ENCODE peak calls at places on chromosomes 4 and X, in nine cellular contexts. One of them, this sample, is unnamed.

GRCh38 chr4:142707397-142707796 is 138.7 kb downstream of the INPP4B start:
- DNase-seq in pancreas: no peak
- DNase-seq in IMR-90: no peak
- DNase-seq in kidney: no peak
- DNase-seq in K562: no peak
- DNase-seq in tibial artery: no peak
- DNase-seq in left lung: no peak
- DNase-seq in right lobe of liver: no peak
- DNase-seq in small intestine: peak; percentile 32
- DNase-seq in this sample: no peak

GRCh38 chr4:53702334-53703266 is 111.3 kb upstream of the LNX1 start:
- DNase-seq in right lobe of liver: peak; percentile 91
- DNase-seq in kidney: peak; percentile 97
- DNase-seq in K562: no peak
- DNase-seq in small intestine: peak; percentile 58
- DNase-seq in pancreas: peak; percentile 67
- DNase-seq in IMR-90: peak; percentile 77
- DNase-seq in left lung: peak; percentile 75
- DNase-seq in tibial artery: peak; percentile 87
- DNase-seq in this sample: peak; percentile 77

GRCh38 chr4:112752061-112752460 is 115.1 kb downstream of the LARP7 start:
- DNase-seq in K562: no peak
- DNase-seq in left lung: no peak
- DNase-seq in kidney: no peak
- DNase-seq in pancreas: no peak
- DNase-seq in IMR-90: no peak
- DNase-seq in tibial artery: no peak
- DNase-seq in small intestine: no peak
- DNase-seq in right lobe of liver: no peak
- DNase-seq in this sample: no peak

GRCh38 chrX:155985208-155985607 is 12.3 kb upstream of the IL9R start:
- DNase-seq in K562: no peak
- DNase-seq in tibial artery: no peak
- DNase-seq in pancreas: no peak
- DNase-seq in IMR-90: no peak
- DNase-seq in small intestine: peak; percentile 87
- DNase-seq in left lung: no peak
- DNase-seq in right lobe of liver: no peak
- DNase-seq in kidney: no peak
- DNase-seq in this sample: no peak

GRCh38 chr4:25437951-25438350 is 60.9 kb downstream of the ANAPC4 start:
- DNase-seq in kidney: no peak
- DNase-seq in small intestine: no peak
- DNase-seq in tibial artery: peak; percentile 32
- DNase-seq in IMR-90: no peak
- DNase-seq in left lung: no peak
- DNase-seq in K562: no peak
- DNase-seq in pancreas: no peak
- DNase-seq in right lobe of liver: no peak
- DNase-seq in this sample: no peak

GRCh38 chrX:151009582-151009981 is 26.4 kb downstream of the HMGB3 start:
- DNase-seq in tibial artery: no peak
- DNase-seq in IMR-90: no peak
- DNase-seq in K562: no peak
- DNase-seq in left lung: no peak
- DNase-seq in right lobe of liver: peak; percentile 44
- DNase-seq in kidney: no peak
- DNase-seq in pancreas: no peak
- DNase-seq in small intestine: peak; percentile 31
- DNase-seq in this sample: no peak

GRCh38 chr4:189771696-189772361 is 168.8 kb upstream of the FRG1 start:
- DNase-seq in tibial artery: no peak
- DNase-seq in IMR-90: no peak
- DNase-seq in right lobe of liver: no peak
- DNase-seq in kidney: no peak
- DNase-seq in pancreas: no peak
- DNase-seq in small intestine: no peak
- DNase-seq in left lung: no peak
- DNase-seq in K562: no peak
- DNase-seq in this sample: no peak

GRCh38 chr4:37837446-37837845 is 11.0 kb downstream of the PGM2 start:
- DNase-seq in K562: no peak
- DNase-seq in IMR-90: peak; percentile 80
- DNase-seq in small intestine: no peak
- DNase-seq in left lung: no peak
- DNase-seq in right lobe of liver: no peak
- DNase-seq in tibial artery: no peak
- DNase-seq in pancreas: no peak
- DNase-seq in kidney: no peak
- DNase-seq in this sample: no peak

GRCh38 chr4:30973993-30974392 is 253.8 kb downstream of the PCDH7 start:
- DNase-seq in kidney: no peak
- DNase-seq in IMR-90: no peak
- DNase-seq in left lung: no peak
- DNase-seq in K562: no peak
- DNase-seq in small intestine: no peak
- DNase-seq in pancreas: no peak
- DNase-seq in tibial artery: no peak
- DNase-seq in right lobe of liver: no peak
- DNase-seq in this sample: no peak

GRCh38 chr4:178215754-178216153 is 773.5 kb upstream of the AGA start:
- DNase-seq in right lobe of liver: no peak
- DNase-seq in left lung: no peak
- DNase-seq in pancreas: no peak
- DNase-seq in kidney: no peak
- DNase-seq in tibial artery: no peak
- DNase-seq in IMR-90: no peak
- DNase-seq in small intestine: no peak
- DNase-seq in K562: no peak
- DNase-seq in this sample: no peak

GRCh38 chr4:111011458-111011857 is 388.6 kb upstream of the PITX2 start:
- DNase-seq in small intestine: no peak
- DNase-seq in right lobe of liver: no peak
- DNase-seq in kidney: no peak
- DNase-seq in tibial artery: no peak
- DNase-seq in IMR-90: no peak
- DNase-seq in left lung: no peak
- DNase-seq in K562: no peak
- DNase-seq in pancreas: no peak
- DNase-seq in this sample: no peak

GRCh38 chrX:140817943-140818342 is 108.4 kb downstream of the LINC00632 start:
- DNase-seq in K562: peak; percentile 7
- DNase-seq in tibial artery: no peak
- DNase-seq in kidney: no peak
- DNase-seq in right lobe of liver: no peak
- DNase-seq in IMR-90: peak; percentile 41
- DNase-seq in pancreas: no peak
- DNase-seq in small intestine: no peak
- DNase-seq in left lung: no peak
- DNase-seq in this sample: no peak
- H3K27ac ChIP-seq in K562: no peak overlapping the region
- H3K27ac ChIP-seq in tibial artery: no peak overlapping the region
- H3K27ac ChIP-seq in kidney: no peak overlapping the region
- H3K27ac ChIP-seq in right lobe of liver: no peak overlapping the region
- H3K27ac ChIP-seq in IMR-90: no peak overlapping the region
- H3K27ac ChIP-seq in pancreas: no peak overlapping the region
- H3K27ac ChIP-seq in small intestine: no peak overlapping the region
- H3K27ac ChIP-seq in left lung: no peak overlapping the region
- H3K27ac ChIP-seq in this sample: no peak overlapping the region

GRCh38 chr4:77078401-77078800 is 2.6 kb upstream of the CCNI start:
- DNase-seq in right lobe of liver: no peak
- DNase-seq in left lung: no peak
- DNase-seq in small intestine: no peak
- DNase-seq in tibial artery: no peak
- DNase-seq in K562: no peak
- DNase-seq in IMR-90: no peak
- DNase-seq in pancreas: no peak
- DNase-seq in kidney: no peak
- DNase-seq in this sample: no peak

GRCh38 chr4:77079281-77079680 is 3.5 kb upstream of the CCNI start:
- DNase-seq in left lung: no peak
- DNase-seq in right lobe of liver: no peak
- DNase-seq in kidney: no peak
- DNase-seq in small intestine: no peak
- DNase-seq in IMR-90: no peak
- DNase-seq in pancreas: no peak
- DNase-seq in tibial artery: no peak
- DNase-seq in K562: no peak
- DNase-seq in this sample: no peak

GRCh38 chr4:77075869-77076801 is at the start of gene CCNI:
- DNase-seq in pancreas: peak; percentile 98
- DNase-seq in IMR-90: peak; percentile 97
- DNase-seq in K562: peak; percentile 93
- DNase-seq in right lobe of liver: peak; percentile 96
- DNase-seq in left lung: peak; percentile 97
- DNase-seq in small intestine: peak; percentile 95
- DNase-seq in kidney: peak; percentile 99
- DNase-seq in tibial artery: peak; percentile 97
- DNase-seq in this sample: peak; percentile 96

GRCh38 chr4:77074961-77075855 is 581 bp downstream of the CCNI start:
- DNase-seq in pancreas: peak; percentile 79
- DNase-seq in K562: peak; percentile 82
- DNase-seq in IMR-90: peak; percentile 65
- DNase-seq in left lung: peak; percentile 84
- DNase-seq in kidney: peak; percentile 94
- DNase-seq in tibial artery: peak; percentile 88
- DNase-seq in right lobe of liver: peak; percentile 74
- DNase-seq in small intestine: peak; percentile 51
- DNase-seq in this sample: peak; percentile 90

DNA sequence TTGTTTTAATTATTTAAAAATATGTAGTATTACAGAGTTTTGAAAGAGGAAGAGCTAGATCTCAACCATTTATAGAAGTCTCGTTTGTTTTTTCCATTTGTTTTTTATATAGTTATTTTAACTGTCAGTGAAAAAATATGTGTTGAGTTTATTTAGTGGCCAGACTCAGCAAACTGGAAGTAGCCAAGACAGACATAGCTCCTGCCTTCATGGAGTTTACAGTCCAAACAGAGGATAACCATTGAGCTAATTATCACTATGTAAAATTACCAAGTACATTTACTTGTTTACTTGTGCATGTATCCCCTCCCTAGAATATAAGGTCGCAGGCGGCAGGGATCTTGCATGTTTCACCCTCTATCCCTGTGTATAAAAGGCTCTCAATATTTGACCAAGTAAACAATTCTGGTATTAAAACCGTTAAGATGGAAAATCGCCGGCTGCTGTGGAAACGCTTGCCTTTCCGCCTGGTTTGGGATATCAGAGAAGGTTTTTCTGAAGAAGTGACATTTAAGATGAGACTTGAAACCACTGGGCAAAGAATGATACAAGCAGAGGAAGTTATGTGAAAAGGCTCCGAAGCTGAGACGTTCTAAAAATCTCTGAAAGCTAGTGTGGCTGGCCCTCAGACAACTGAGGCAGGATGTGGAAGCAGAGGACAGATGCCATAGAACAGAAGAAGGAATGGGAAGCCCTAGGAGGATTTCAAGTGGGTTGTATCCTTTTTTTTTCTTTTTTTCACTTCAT is 1.3 kb upstream of the CCNI start:
- DNase-seq in IMR-90: no peak
- DNase-seq in tibial artery: no peak
- DNase-seq in left lung: no peak
- DNase-seq in right lobe of liver: no peak
- DNase-seq in small intestine: no peak
- DNase-seq in K562: no peak
- DNase-seq in pancreas: no peak
- DNase-seq in kidney: no peak
- DNase-seq in this sample: no peak
- H3K4me1 ChIP-seq in IMR-90: no peaks in the 10 kb centered on the region
- H3K4me1 ChIP-seq in tibial artery: no peaks in the 10 kb centered on the region
- H3K4me1 ChIP-seq in left lung: peaks cover 47% of the 10 kb centered on the region
- H3K4me1 ChIP-seq in right lobe of liver: no peaks in the 10 kb centered on the region
- H3K4me1 ChIP-seq in small intestine: peaks cover 14% of the 10 kb centered on the region
- H3K4me1 ChIP-seq in K562: peaks cover 1% of the 10 kb centered on the region
- H3K4me1 ChIP-seq in pancreas: peaks cover 23% of the 10 kb centered on the region
- H3K4me1 ChIP-seq in kidney: peaks cover 8% of the 10 kb centered on the region
- H3K4me1 ChIP-seq in this sample: peaks cover 26% of the 10 kb centered on the region

GRCh38 chr4:136636155-136636554 is 896.1 kb downstream of the PCDH18 start:
- DNase-seq in pancreas: no peak
- DNase-seq in IMR-90: no peak
- DNase-seq in small intestine: no peak
- DNase-seq in right lobe of liver: no peak
- DNase-seq in K562: no peak
- DNase-seq in left lung: no peak
- DNase-seq in kidney: no peak
- DNase-seq in tibial artery: no peak
- DNase-seq in this sample: no peak
- H3K27ac ChIP-seq in pancreas: no peak overlapping the region
- H3K27ac ChIP-seq in IMR-90: no peak overlapping the region
- H3K27ac ChIP-seq in small intestine: no peak overlapping the region
- H3K27ac ChIP-seq in right lobe of liver: no peak overlapping the region
- H3K27ac ChIP-seq in K562: no peak overlapping the region
- H3K27ac ChIP-seq in left lung: no peak overlapping the region
- H3K27ac ChIP-seq in kidney: no peak overlapping the region
- H3K27ac ChIP-seq in tibial artery: no peak overlapping the region
- H3K27ac ChIP-seq in this sample: no peak overlapping the region

GRCh38 chr4:87012265-87012953 is 77.6 kb downstream of the AFF1 start:
- DNase-seq in small intestine: peak; percentile 73
- DNase-seq in IMR-90: no peak
- DNase-seq in tibial artery: no peak
- DNase-seq in kidney: no peak
- DNase-seq in pancreas: no peak
- DNase-seq in left lung: no peak
- DNase-seq in K562: no peak
- DNase-seq in right lobe of liver: peak; percentile 74
- DNase-seq in this sample: no peak
- H3K4me1 ChIP-seq in small intestine: peaks cover 24% of the 10 kb centered on the region
- H3K4me1 ChIP-seq in IMR-90: peaks cover 6% of the 10 kb centered on the region
- H3K4me1 ChIP-seq in tibial artery: peaks cover 59% of the 10 kb centered on the region
- H3K4me1 ChIP-seq in kidney: peaks cover 34% of the 10 kb centered on the region
- H3K4me1 ChIP-seq in pancreas: peaks cover 86% of the 10 kb centered on the region
- H3K4me1 ChIP-seq in left lung: peaks cover 93% of the 10 kb centered on the region
- H3K4me1 ChIP-seq in K562: peaks cover 66% of the 10 kb centered on the region
- H3K4me1 ChIP-seq in right lobe of liver: no peaks in the 10 kb centered on the region
- H3K4me1 ChIP-seq in this sample: peaks cover 94% of the 10 kb centered on the region

GRCh38 chr4:105192474-105192873 is 45.8 kb downstream of the TET2 start:
- DNase-seq in kidney: no peak
- DNase-seq in small intestine: no peak
- DNase-seq in K562: no peak
- DNase-seq in left lung: no peak
- DNase-seq in tibial artery: no peak
- DNase-seq in right lobe of liver: no peak
- DNase-seq in pancreas: no peak
- DNase-seq in IMR-90: no peak
- DNase-seq in this sample: no peak
- H3K27ac ChIP-seq in kidney: no peak overlapping the region
- H3K27ac ChIP-seq in small intestine: no peak overlapping the region
- H3K27ac ChIP-seq in K562: no peak overlapping the region
- H3K27ac ChIP-seq in left lung: peak overlapping the region; percentile 56
- H3K27ac ChIP-seq in tibial artery: no peak overlapping the region
- H3K27ac ChIP-seq in right lobe of liver: no peak overlapping the region
- H3K27ac ChIP-seq in pancreas: no peak overlapping the region
- H3K27ac ChIP-seq in IMR-90: no peak overlapping the region
- H3K27ac ChIP-seq in this sample: no peak overlapping the region

GRCh38 chr4:153530284-153530995 is 64.3 kb downstream of the TMEM131L start:
- DNase-seq in K562: no peak
- DNase-seq in left lung: no peak
- DNase-seq in IMR-90: no peak
- DNase-seq in small intestine: no peak
- DNase-seq in right lobe of liver: no peak
- DNase-seq in kidney: no peak
- DNase-seq in tibial artery: no peak
- DNase-seq in pancreas: no peak
- DNase-seq in this sample: no peak
- H3K4me1 ChIP-seq in K562: peaks cover 37% of the 10 kb centered on the region
- H3K4me1 ChIP-seq in left lung: peaks cover 69% of the 10 kb centered on the region
- H3K4me1 ChIP-seq in IMR-90: no peaks in the 10 kb centered on the region
- H3K4me1 ChIP-seq in small intestine: peaks cover 10% of the 10 kb centered on the region
- H3K4me1 ChIP-seq in right lobe of liver: peaks cover 3% of the 10 kb centered on the region
- H3K4me1 ChIP-seq in kidney: peaks cover 12% of the 10 kb centered on the region
- H3K4me1 ChIP-seq in tibial artery: peaks cover 43% of the 10 kb centered on the region
- H3K4me1 ChIP-seq in pancreas: peaks cover 42% of the 10 kb centered on the region
- H3K4me1 ChIP-seq in this sample: peaks cover 44% of the 10 kb centered on the region

GRCh38 chrX:115591856-115592842 is 31.2 kb downstream of the PLS3 start:
- DNase-seq in pancreas: no peak
- DNase-seq in tibial artery: no peak
- DNase-seq in right lobe of liver: no peak
- DNase-seq in small intestine: peak; percentile 1
- DNase-seq in K562: no peak
- DNase-seq in left lung: no peak
- DNase-seq in kidney: no peak
- DNase-seq in IMR-90: no peak
- DNase-seq in this sample: no peak
- H3K27ac ChIP-seq in pancreas: no peak overlapping the region
- H3K27ac ChIP-seq in tibial artery: peak overlapping the region; percentile 78
- H3K27ac ChIP-seq in right lobe of liver: no peak overlapping the region
- H3K27ac ChIP-seq in small intestine: no peak overlapping the region
- H3K27ac ChIP-seq in K562: no peak overlapping the region
- H3K27ac ChIP-seq in left lung: peak overlapping the region; percentile 67
- H3K27ac ChIP-seq in kidney: peak overlapping the region; percentile 23
- H3K27ac ChIP-seq in IMR-90: no peak overlapping the region
- H3K27ac ChIP-seq in this sample: peak overlapping the region; percentile 65

This sample was measured in lower lobe of right lung.